ENCODE peak calls at places on chromosomes 7 and 10, in eight cellular contexts. A is SIG-M5; G is activated CD4-positive, alpha-beta T cell treated with anti-CD3 and anti-CD28 coated beads for 4 hours; K is HuH-7.5; W is fibroblast of lung; N is NCI-H345; M is NCI-H1092; P is NCI-H1417. U is an unnamed sample.

GRCh38 chr7:29138588-29138987 is 7.7 kb downstream of the CPVL start:
- DNase-seq in G (no peak), N (no peak), K (no peak), W (no peak), M (no peak), A (no peak), P (no peak), U (no peak)

GRCh38 chr10:5343979-5344378 is 20.8 kb upstream of the UCN3 start:
- DNase-seq in M (no peak), W (no peak), A (no peak), G (no peak), K (no peak), N (no peak), P (no peak), U (no peak)

GRCh38 chr7:98282727-98283126 is 1.2 kb downstream of the BRI3 start:
- DNase-seq in M (no peak), A (no peak), P (peak), G (no peak), K (no peak), N (no peak), W (no peak), U (no peak)

GRCh38 chr7:112546723-112547513 is 66.1 kb downstream of the LSMEM1 start:
- DNase-seq in W (no peak), A (no peak), K (no peak), M (no peak), G (no peak), P (no peak), N (no peak), U (no peak)

GRCh38 chr10:77877461-77878344 is 48.9 kb downstream of the DLG5 start:
- DNase-seq in N (peak), K (no peak), W (peak), P (peak), A (peak), G (no peak), M (no peak), U (no peak)

GRCh38 chr10:22315455-22316285 is 518 bp upstream of the COMMD3 start:
- DNase-seq in G (no peak), K (no peak), A (no peak), W (no peak), P (peak), M (no peak), N (peak), U (no peak)

GRCh38 chr10:131997366-131998049 is 15.8 kb upstream of the BNIP3 start:
- DNase-seq in K (peak), N (peak), G (no peak), W (peak), P (peak), A (no peak), M (no peak), U (no peak)

GRCh38 chr10:19719320-19719719 is 96.9 kb upstream of the PLXDC2 start:
- DNase-seq in A (no peak), N (no peak), G (no peak), K (no peak), W (peak), M (no peak), P (peak), U (no peak)

GRCh38 chr7:137476937-137477336 is 133.4 kb upstream of the PTN start:
- DNase-seq in W (no peak), M (no peak), N (no peak), P (no peak), A (no peak), K (no peak), G (no peak), U (no peak)

GRCh38 chr7:94654764-94655561 is 970 bp downstream of the SGCE start:
- DNase-seq in G (no peak), K (no peak), N (peak), A (no peak), W (peak), P (peak), M (peak), U (no peak)